ENCODE peak calls at places on chromosomes 11 and 22, in seven cellular contexts. T is HCT116; G is fibroblast of pulmonary artery; A is trophoblast cell; X is heart left ventricle; O is WERI-Rb-1; H is effector memory CD4-positive, alpha-beta T cell. E is an unnamed sample.

GRCh38 chr11:4522339-4522738 is 22.7 kb upstream of the OR52M1 start:
- DNase-seq in G (no peak), X (no peak), A (no peak), O (no peak), H (no peak), T (no peak), E (no peak)

GRCh38 chr11:61505640-61506155 is 2.9 kb upstream of the LRRC10B start:
- DNase-seq in A (no peak), H (no peak), X (no peak), O (no peak), G (no peak), T (no peak), E (no peak)

GRCh38 chr11:130269544-130269943 is 45.2 kb downstream of the ZBTB44 start:
- DNase-seq in H (no peak), O (no peak), T (no peak), A (peak; percentile 29), X (no peak), G (peak; percentile 12), E (no peak)

GRCh38 chr22:46737105-46737975 is 712 bp downstream of the CERK start:
- DNase-seq in X (no peak), G (peak; percentile 29), H (no peak), T (no peak), O (peak; percentile 34), A (no peak), E (peak; percentile 55)

GRCh38 chr11:203945-204586 is 3.1 kb downstream of the BET1L start:
- DNase-seq in O (no peak), G (no peak), X (no peak), A (no peak), T (no peak), H (no peak), E (no peak)

GRCh38 chr11:100827934-100828661 is 141.0 kb downstream of the ARHGAP42 start:
- DNase-seq in X (no peak), O (peak; percentile 47), T (peak; percentile 48), A (peak; percentile 18), G (peak; percentile 66), H (no peak), E (peak; percentile 20)

GRCh38 chr11:2691355-2691761 is 8.4 kb downstream of the KCNQ1OT1 start:
- DNase-seq in X (no peak), A (no peak), G (no peak), H (no peak), O (peak; percentile 1), T (no peak), E (no peak)

GRCh38 chr11:66846671-66847091 is 3.4 kb downstream of the RCE1 start:
- DNase-seq in O (no peak), A (no peak), H (no peak), G (peak; percentile 20), T (no peak), X (no peak), E (no peak)

GRCh38 chr11:492416-493226 is 14.4 kb downstream of the RNH1 start:
- DNase-seq in A (no peak), H (no peak), G (no peak), O (peak; percentile 76), X (peak; percentile 25), T (no peak), E (no peak)

GRCh38 chr11:102226702-102227101 is 90.6 kb upstream of the BIRC3 start:
- DNase-seq in G (peak; percentile 82), A (peak; percentile 42), T (no peak), X (no peak), O (peak; percentile 10), H (no peak), E (peak; percentile 81)

GRCh38 chr11:31651822-31652221 is 142.3 kb downstream of the ELP4 start:
- DNase-seq in T (no peak), H (no peak), O (no peak), A (no peak), G (no peak), X (no peak), E (no peak)

GRCh38 chr11:76206327-76207081 is at the start of gene WNT11:
- DNase-seq in H (no peak), T (no peak), G (no peak), X (peak; percentile 72), O (peak; percentile 76), A (peak; percentile 64), E (peak; percentile 29)

GRCh38 chr11:2761131-2762030 is 61.6 kb upstream of the KCNQ1OT1 start:
- DNase-seq in X (peak; percentile 18), T (no peak), H (no peak), G (no peak), A (no peak), O (peak; percentile 2), E (no peak)

GRCh38 chr11:108218455-108218854 is 4.0 kb downstream of the NPAT start:
- DNase-seq in X (no peak), T (no peak), H (no peak), O (no peak), G (no peak), A (no peak), E (no peak)

GRCh38 chr11:46216040-46216764 is 61.3 kb upstream of the CREB3L1 start:
- DNase-seq in G (peak; percentile 24), H (no peak), A (no peak), O (no peak), T (no peak), X (no peak), E (peak; percentile 34)

GRCh38 chr11:34823639-34824038 is 92.5 kb downstream of the APIP start:
- DNase-seq in O (no peak), A (no peak), G (no peak), T (no peak), X (no peak), H (no peak), E (no peak)

GRCh38 chr22:46744581-46744980 is 6.5 kb upstream of the CERK start:
- DNase-seq in A (no peak), O (no peak), H (no peak), G (no peak), T (no peak), X (no peak), E (no peak)

GRCh38 chr22:50032109-50032871 is 19.7 kb upstream of the IL17REL start:
- DNase-seq in X (no peak), G (no peak), T (no peak), A (no peak), H (no peak), O (no peak), E (no peak)

GRCh38 chr11:68889948-68890446 is 13.6 kb downstream of the MRPL21 start:
- DNase-seq in A (peak; percentile 62), O (peak; percentile 31), G (peak; percentile 42), X (peak; percentile 80), H (no peak), T (no peak), E (peak; percentile 96)

GRCh38 chr11:133955091-133955846 is 1.5 kb downstream of the IGSF9B start:
- DNase-seq in T (no peak), A (peak; percentile 46), O (no peak), X (peak; percentile 92), H (no peak), G (no peak), E (no peak)

GRCh38 chr11:95522871-95523270 is 266.7 kb downstream of the FAM76B start:
- DNase-seq in O (no peak), H (no peak), T (no peak), G (no peak), X (no peak), A (no peak), E (no peak)

GRCh38 chr11:104073950-104074349 is 37.5 kb downstream of the DDI1 start:
- DNase-seq in A (peak; percentile 8), T (no peak), X (no peak), G (no peak), H (no peak), O (peak; percentile 79), E (peak; percentile 61)
- H3K4me3 ChIP-seq in A (no peak overlapping the region), T (no peak overlapping the region), X (no peak overlapping the region), G (no peak overlapping the region), H (no peak overlapping the region), O (no peak overlapping the region), E (no peak overlapping the region)

DNA sequence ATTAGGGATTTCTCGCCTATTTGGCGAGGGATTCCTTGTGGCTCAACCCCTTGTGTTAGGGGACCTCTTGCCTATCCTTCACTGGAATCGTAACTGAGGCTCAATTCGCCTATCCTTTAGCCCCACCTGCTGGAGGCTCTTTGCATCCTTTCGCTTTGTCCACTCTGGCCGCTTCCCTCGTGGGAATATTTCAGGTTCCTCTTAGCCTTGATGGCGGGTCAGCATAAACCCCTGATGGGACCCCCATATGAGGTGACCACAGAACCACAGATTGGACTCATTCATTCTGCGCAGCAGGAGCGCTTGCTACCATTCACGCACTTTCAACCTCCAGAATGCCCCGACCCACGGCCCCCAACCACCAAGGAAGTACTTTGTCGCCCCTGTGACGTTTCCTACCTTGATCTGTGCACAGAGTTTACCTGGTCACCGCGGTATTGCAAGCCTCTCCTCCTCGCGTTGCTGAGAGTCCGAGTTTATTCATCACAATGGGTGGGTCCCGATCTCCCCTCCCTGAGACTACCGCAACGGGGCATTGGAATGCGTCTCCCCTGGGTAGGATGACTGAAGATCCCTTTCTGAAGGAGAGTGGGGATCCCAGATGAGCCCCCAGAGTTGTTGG is at the start of gene OR52N2:
- DNase-seq in A (peak; percentile 83), O (peak; percentile 59), H (peak; percentile 42), G (peak; percentile 81), T (peak; percentile 61), X (peak; percentile 70), E (peak; percentile 71)
- H3K4me3 ChIP-seq in A (peak within 1 kb of the TSS; percentile 65), O (no peak within 1 kb of the TSS), H (peak within 1 kb of the TSS; percentile 48), G (peak within 1 kb of the TSS; percentile 60), T (no peak within 1 kb of the TSS), X (peak within 1 kb of the TSS; percentile 66), E (peak within 1 kb of the TSS; percentile 56)

DNA sequence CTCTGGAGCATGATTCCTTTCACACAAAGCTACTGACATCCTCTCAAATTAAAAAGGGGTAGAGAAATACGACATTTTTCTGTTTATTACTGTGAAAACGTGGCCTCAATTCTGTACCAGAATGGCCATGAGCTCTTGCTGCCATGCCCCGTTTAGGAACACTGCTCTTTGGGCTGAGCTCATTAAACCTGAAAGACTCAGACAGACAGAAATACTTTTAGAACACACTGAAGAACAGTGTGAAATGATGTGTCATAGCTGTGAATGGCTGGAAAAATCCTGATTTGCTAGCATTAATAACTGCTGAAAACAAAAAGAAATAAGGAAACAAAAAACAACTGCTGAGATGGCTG is 32.2 kb upstream of the TMEM135 start:
- DNase-seq in T (no peak), X (no peak), O (no peak), G (no peak), H (no peak), A (peak; percentile 17), E (no peak)
- H3K4me3 ChIP-seq in T (no peak overlapping the region), X (no peak overlapping the region), O (no peak overlapping the region), G (no peak overlapping the region), H (no peak overlapping the region), A (no peak overlapping the region), E (no peak overlapping the region)

DNA sequence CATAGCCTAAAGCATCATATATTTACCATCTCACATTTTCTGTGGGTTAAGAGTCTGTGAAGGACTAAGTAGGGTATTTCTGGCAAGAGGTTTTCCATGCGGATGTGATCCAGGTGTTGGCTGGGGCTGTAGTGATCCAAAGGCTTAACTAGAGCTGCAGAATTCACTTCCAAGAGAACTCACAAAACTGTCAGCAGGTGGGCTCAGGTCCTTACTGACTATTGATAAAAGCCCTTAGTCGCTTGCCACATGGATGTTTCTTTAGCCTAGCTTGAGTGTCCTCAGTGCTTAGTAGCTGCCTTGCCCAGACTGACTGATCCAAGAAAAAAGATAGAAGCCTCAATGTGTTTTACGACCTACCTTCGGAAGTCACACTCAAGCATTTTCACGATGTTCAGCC is 250.8 kb downstream of the CNTN5 start:
- DNase-seq in T (no peak), A (no peak), G (no peak), H (no peak), O (no peak), X (no peak), E (no peak)
- H3K4me3 ChIP-seq in T (no peak overlapping the region), A (no peak overlapping the region), G (no peak overlapping the region), H (no peak overlapping the region), O (no peak overlapping the region), X (no peak overlapping the region), E (no peak overlapping the region)

E was measured in fibroblast of villous mesenchyme.